ENCODE peak calls at places on chromosome 12, in eight cellular contexts. M, R, F, K, S, J, Y and D are unnamed samples.

GRCh38 chr12:79309039-79309438 is 381.7 kb downstream of the PAWR start:
- DNase-seq in M (no peak), R (no peak), F (no peak), K (no peak), S (no peak), J (no peak), Y (no peak), D (no peak)

GRCh38 chr12:7872565-7873304 is at the start of gene SLC2A14:
- DNase-seq in M (no peak), R (no peak), F (no peak), K (no peak), S (no peak), J (no peak), Y (no peak), D (no peak)

GRCh38 chr12:120199595-120200306 is 1.2 kb downstream of the RPLP0 start:
- DNase-seq in M (peak), R (peak), F (no peak), K (no peak), S (peak), J (no peak), Y (no peak), D (peak)

GRCh38 chr12:80939231-80939950 is 1.7 kb upstream of the LIN7A start:
- DNase-seq in M (no peak), R (no peak), F (no peak), K (no peak), S (no peak), J (no peak), Y (no peak), D (no peak)

GRCh38 chr12:79420146-79420618 is 270.6 kb downstream of the PAWR start:
- DNase-seq in M (peak), R (peak), F (no peak), K (no peak), S (peak), J (no peak), Y (no peak), D (no peak)

GRCh38 chr12:57583008-57583831 is 7.8 kb upstream of the PIP4K2C start:
- DNase-seq in M (peak), R (peak), F (peak), K (peak), S (peak), J (peak), Y (peak), D (peak)

GRCh38 chr12:48069253-48069652 is 36.6 kb downstream of the SENP1 start:
- DNase-seq in M (no peak), R (no peak), F (no peak), K (no peak), S (no peak), J (no peak), Y (no peak), D (no peak)

GRCh38 chr12:39122562-39123204 is 217.3 kb upstream of the CPNE8 start:
- DNase-seq in M (peak), R (no peak), F (no peak), K (no peak), S (no peak), J (no peak), Y (no peak), D (no peak)

GRCh38 chr12:128008341-128008740 is 258.6 kb upstream of the TMEM132C start:
- DNase-seq in M (peak), R (peak), F (no peak), K (no peak), S (no peak), J (no peak), Y (no peak), D (no peak)

GRCh38 chr12:77151030-77151429 is 85.7 kb upstream of the E2F7 start:
- DNase-seq in M (no peak), R (no peak), F (no peak), K (no peak), S (no peak), J (no peak), Y (no peak), D (no peak)

GRCh38 chr12:68200854-68201253 is 24.8 kb downstream of the IL26 start:
- DNase-seq in M (peak), R (peak), F (no peak), K (no peak), S (no peak), J (no peak), Y (no peak), D (no peak)

GRCh38 chr12:32918890-32919791 is 22.6 kb upstream of the PKP2 start:
- DNase-seq in M (peak), R (peak), F (no peak), K (no peak), S (peak), J (no peak), Y (peak), D (no peak)

GRCh38 chr12:13069380-13069779 is 25.2 kb downstream of the FAM234B start:
- DNase-seq in M (no peak), R (no peak), F (no peak), K (no peak), S (no peak), J (no peak), Y (no peak), D (no peak)

GRCh38 chr12:109069307-109070231 is 17.2 kb downstream of the USP30 start:
- DNase-seq in M (no peak), R (no peak), F (no peak), K (no peak), S (peak), J (no peak), Y (no peak), D (no peak)

GRCh38 chr12:59650594-59651229 is 54.9 kb downstream of the SLC16A7 start:
- DNase-seq in M (no peak), R (peak), F (no peak), K (no peak), S (no peak), J (no peak), Y (no peak), D (no peak)

GRCh38 chr12:82682326-82682725 is 4.4 kb upstream of the TMTC2 start:
- DNase-seq in M (no peak), R (no peak), F (no peak), K (no peak), S (no peak), J (no peak), Y (no peak), D (no peak)

GRCh38 chr12:109937371-109937770 is 37.3 kb downstream of the TCHP start:
- DNase-seq in M (no peak), R (no peak), F (no peak), K (no peak), S (no peak), J (no peak), Y (no peak), D (no peak)

GRCh38 chr12:118055144-118055557 is 5.8 kb downstream of the WSB2 start:
- DNase-seq in M (no peak), R (no peak), F (peak), K (peak), S (peak), J (peak), Y (peak), D (peak)

GRCh38 chr12:68056300-68056699 is 67.1 kb downstream of the IFNG-AS1 start:
- DNase-seq in M (no peak), R (no peak), F (no peak), K (no peak), S (no peak), J (no peak), Y (no peak), D (no peak)

GRCh38 chr12:66132408-66132807 is 1.9 kb upstream of the LLPH start:
- DNase-seq in M (no peak), R (peak), F (no peak), K (no peak), S (no peak), J (no peak), Y (peak), D (no peak)

GRCh38 chr12:127334324-127334723 is 932.6 kb upstream of the TMEM132C start:
- DNase-seq in M (no peak), R (no peak), F (no peak), K (no peak), S (no peak), J (peak), Y (no peak), D (no peak)

GRCh38 chr12:124509676-124510300 is 57.6 kb downstream of the NCOR2 start:
- DNase-seq in M (no peak), R (peak), F (no peak), K (no peak), S (no peak), J (peak), Y (no peak), D (no peak)

GRCh38 chr12:16587514-16587913 is 18.4 kb downstream of the LMO3 start:
- DNase-seq in M (no peak), R (no peak), F (no peak), K (no peak), S (no peak), J (no peak), Y (no peak), D (no peak)

GRCh38 chr12:104513681-104514080 is 56.9 kb downstream of the CHST11 start:
- DNase-seq in M (no peak), R (peak), F (no peak), K (no peak), S (no peak), J (no peak), Y (no peak), D (no peak)

GRCh38 chr12:45989857-45990467 is 412 bp downstream of the SCAF11 start:
- DNase-seq in M (no peak), R (peak), F (no peak), K (peak), S (no peak), J (peak), Y (peak), D (peak)

GRCh38 chr12:41946106-41946505 is 198.6 kb downstream of the GXYLT1 start:
- DNase-seq in M (no peak), R (no peak), F (no peak), K (no peak), S (no peak), J (no peak), Y (no peak), D (no peak)

GRCh38 chr12:83537428-83538053 is 850.8 kb downstream of the TMTC2 start:
- DNase-seq in M (no peak), R (no peak), F (no peak), K (no peak), S (no peak), J (no peak), Y (no peak), D (no peak)

GRCh38 chr12:76018111-76018510 is 13.5 kb downstream of the PHLDA1 start:
- DNase-seq in M (peak), R (peak), F (no peak), K (no peak), S (no peak), J (no peak), Y (peak), D (no peak)

GRCh38 chr12:91202390-91202789 is 19.8 kb upstream of the DCN start:
- DNase-seq in M (no peak), R (no peak), F (no peak), K (no peak), S (no peak), J (no peak), Y (no peak), D (no peak)

GRCh38 chr12:105724651-105725050 is 394.2 kb downstream of the C12orf75 start:
- DNase-seq in M (no peak), R (peak), F (no peak), K (no peak), S (no peak), J (no peak), Y (no peak), D (no peak)

GRCh38 chr12:22544038-22544979 is at the start of gene C2CD5:
- DNase-seq in M (peak), R (peak), F (peak), K (peak), S (peak), J (peak), Y (peak), D (peak)

GRCh38 chr12:69896653-69897381 is 71.8 kb downstream of the MYRFL start:
- DNase-seq in M (no peak), R (no peak), F (no peak), K (no peak), S (no peak), J (no peak), Y (no peak), D (no peak)

GRCh38 chr12:30570206-30570890 is 125.3 kb downstream of the IPO8 start:
- DNase-seq in M (no peak), R (no peak), F (no peak), K (no peak), S (no peak), J (no peak), Y (no peak), D (no peak)

GRCh38 chr12:25051583-25052190 is 102.8 kb upstream of the BCAT1 start:
- DNase-seq in M (no peak), R (no peak), F (peak), K (peak), S (peak), J (no peak), Y (no peak), D (peak)

GRCh38 chr12:107359382-107359781 is 266.0 kb upstream of the CRY1 start:
- DNase-seq in M (no peak), R (peak), F (no peak), K (no peak), S (no peak), J (no peak), Y (no peak), D (no peak)

GRCh38 chr12:100720016-100720654 is 74.4 kb upstream of the ANO4 start:
- DNase-seq in M (no peak), R (no peak), F (no peak), K (no peak), S (no peak), J (no peak), Y (no peak), D (no peak)

GRCh38 chr12:101338087-101338486 is 58.2 kb downstream of the UTP20 start:
- DNase-seq in M (no peak), R (no peak), F (no peak), K (no peak), S (no peak), J (no peak), Y (no peak), D (no peak)

DNA sequence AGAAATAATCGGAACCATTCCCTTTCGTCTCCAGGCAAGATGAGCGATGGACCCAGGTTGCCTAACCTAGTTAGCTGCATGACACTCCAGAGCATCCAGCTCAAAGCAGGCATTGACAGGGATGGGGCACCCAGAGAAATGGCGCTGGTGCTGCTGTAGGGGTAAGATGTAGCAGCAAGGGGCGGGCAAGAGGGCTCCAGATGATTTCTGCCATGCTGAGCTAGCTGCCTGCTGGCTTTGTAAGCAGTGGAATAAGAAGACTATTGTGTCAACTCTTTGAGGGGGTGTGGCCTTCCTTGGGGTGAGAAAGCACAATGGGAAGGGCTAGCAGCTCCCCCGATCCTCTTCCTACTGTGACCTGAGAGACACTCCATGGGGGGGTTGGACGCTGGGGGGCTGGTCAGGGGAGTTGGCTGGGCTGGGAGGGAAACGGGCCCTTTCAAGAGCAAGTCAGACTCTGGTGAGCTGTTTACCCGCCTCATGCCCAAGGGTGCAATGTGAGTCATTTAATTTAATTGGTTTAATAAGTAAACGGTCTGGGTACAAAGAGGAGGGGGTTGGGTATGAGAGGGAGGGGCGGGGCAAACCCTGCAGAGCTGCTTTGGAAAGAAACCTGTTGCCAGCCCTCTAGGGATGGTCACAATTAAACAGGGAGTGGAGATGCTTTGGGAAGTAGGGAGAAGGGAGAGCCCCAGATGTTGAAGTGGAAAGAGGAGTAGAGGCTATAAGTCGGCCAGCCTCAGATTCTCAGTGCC is 50.5 kb downstream of the B4GALNT3 start:
- DNase-seq in M (no peak), R (no peak), F (no peak), K (no peak), S (peak), J (peak), Y (no peak), D (no peak)
- H3K4me3 ChIP-seq in M (no peak), R (no peak), F (no peak), K (no peak), S (no peak), J (no peak), Y (no peak), D (no peak)

GRCh38 chr12:96197503-96198272 is 3.5 kb downstream of the ELK3 start:
- DNase-seq in M (peak), R (peak), F (no peak), K (no peak), S (no peak), J (no peak), Y (no peak), D (no peak)

GRCh38 chr12:96196781-96197180 is 2.6 kb downstream of the ELK3 start:
- DNase-seq in M (no peak), R (no peak), F (no peak), K (no peak), S (no peak), J (no peak), Y (no peak), D (no peak)

GRCh38 chr12:96198970-96199369 is 4.8 kb downstream of the ELK3 start:
- DNase-seq in M (no peak), R (peak), F (no peak), K (no peak), S (no peak), J (no peak), Y (no peak), D (no peak)

GRCh38 chr12:96201272-96202227 is 7.4 kb downstream of the ELK3 start:
- DNase-seq in M (no peak), R (no peak), F (no peak), K (no peak), S (no peak), J (no peak), Y (no peak), D (no peak)

DNA sequence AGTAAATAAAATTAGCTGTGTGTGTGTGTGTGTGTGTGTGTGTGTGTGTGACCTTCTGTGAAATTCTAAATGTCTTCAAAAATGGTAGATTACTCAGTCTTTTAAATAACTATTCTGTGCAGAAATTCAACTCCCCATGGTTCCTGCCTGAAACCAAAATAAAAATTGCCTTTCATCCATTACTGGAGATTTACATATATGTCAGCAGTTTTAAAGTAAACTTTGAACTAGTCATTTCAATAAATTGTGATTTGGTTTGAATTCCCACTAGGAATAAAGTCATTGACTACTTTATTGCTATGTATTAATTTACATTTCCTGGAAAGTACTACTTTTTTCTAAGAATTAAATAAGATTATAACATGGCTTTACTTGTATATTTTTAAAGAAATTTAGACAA is 5.3 kb downstream of the ELK3 start:
- DNase-seq in M (no peak), R (no peak), F (no peak), K (no peak), S (no peak), J (no peak), Y (no peak), D (no peak)
- H3K4me3 ChIP-seq in M (no peak), R (peak), F (no peak), K (no peak), S (no peak), J (no peak), Y (no peak), D (peak)

DNA sequence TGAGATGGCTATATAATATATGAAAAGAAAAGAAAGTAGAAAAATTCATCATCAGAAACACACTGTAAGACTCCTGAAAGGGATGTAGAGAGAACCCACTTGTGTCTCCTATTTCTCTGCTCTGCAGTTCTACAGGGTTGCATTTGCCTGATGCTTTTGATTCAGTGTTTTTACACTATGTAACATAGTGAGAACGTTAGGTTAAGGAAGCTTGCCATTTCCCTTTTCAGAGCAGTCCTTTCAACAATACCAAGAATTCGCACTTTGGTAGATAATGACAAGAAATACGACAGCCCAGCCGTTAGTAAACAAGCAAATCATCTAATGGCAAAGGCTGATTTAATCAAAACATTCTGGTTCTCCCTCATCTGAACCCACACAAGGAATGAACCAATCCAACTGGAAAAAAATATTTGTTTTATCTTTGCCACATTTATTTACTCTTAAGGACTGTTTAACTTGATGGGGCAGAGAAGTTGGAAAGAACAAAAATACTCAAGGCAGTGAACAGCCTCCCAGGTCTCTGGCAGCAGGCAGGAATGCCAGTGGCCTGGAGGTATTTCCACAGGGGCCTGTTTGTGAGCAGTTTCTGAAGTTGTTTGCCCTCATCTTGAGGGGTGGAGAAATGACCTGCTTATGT is 30.8 kb upstream of the SOCS2 start:
- DNase-seq in M (no peak), R (no peak), F (no peak), K (no peak), S (no peak), J (no peak), Y (no peak), D (no peak)
- H3K4me3 ChIP-seq in M (no peak), R (no peak), F (no peak), K (no peak), S (no peak), J (no peak), Y (no peak), D (no peak)

GRCh38 chr12:2690348-2691000 is 104.3 kb upstream of the FKBP4 start:
- DNase-seq in M (no peak), R (no peak), F (no peak), K (no peak), S (no peak), J (no peak), Y (no peak), D (no peak)
- H3K4me3 ChIP-seq in M (no peak), R (peak), F (no peak), K (peak), S (no peak), J (peak), Y (peak), D (peak)

DNA sequence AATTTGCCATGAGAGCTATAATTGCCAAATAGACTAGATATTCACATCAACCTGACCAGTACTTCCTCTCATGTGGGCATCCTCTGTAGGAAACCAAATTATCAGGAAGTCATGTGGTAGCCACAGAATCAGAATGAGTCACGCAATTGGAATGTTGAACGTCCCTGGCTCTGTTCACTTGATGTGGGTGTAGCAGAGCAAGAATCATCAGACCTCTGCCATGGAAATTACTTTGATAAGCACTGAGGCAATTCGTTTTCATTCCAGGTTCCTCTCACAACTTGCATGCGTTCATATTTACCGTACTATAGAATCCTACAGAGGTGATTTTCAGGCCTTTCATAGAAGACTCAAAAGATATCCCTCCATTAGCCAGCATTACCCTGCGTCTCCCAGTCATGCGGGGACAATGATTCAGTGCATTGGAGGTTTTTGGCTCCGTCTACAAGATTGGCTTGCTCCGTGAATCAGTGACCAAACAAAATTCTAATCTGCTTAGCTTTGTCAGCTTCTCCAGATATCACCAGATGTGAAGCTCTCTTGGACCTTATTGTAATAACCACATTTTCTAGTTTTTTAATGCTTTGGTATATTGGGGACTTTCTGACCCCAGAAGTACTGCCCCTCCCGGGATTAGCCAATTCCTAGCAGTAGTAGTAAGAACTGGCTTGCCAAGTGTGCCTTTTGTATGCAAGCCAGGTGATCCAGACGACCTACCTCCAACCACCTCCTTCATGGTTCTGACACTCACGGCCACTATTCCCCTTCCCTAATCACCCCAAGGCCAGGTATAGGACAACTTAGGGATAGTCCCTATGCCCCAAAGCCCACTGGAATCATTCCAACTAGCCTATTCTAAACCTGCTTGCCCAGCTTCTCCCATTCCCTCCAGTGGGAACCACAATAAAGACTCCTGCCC is 133.4 kb downstream of the KICS2 start:
- DNase-seq in M (peak), R (peak), F (no peak), K (no peak), S (peak), J (peak), Y (peak), D (no peak)
- H3K4me3 ChIP-seq in M (peak), R (peak), F (no peak), K (no peak), S (no peak), J (peak), Y (peak), D (no peak)